ENCODE peak calls at places on chromosome 17, in six cellular contexts. J is Right ventricle myocardium inferior; A is activated CD8-positive, alpha-beta memory T cell treated with anti-CD3 and anti-CD28 coated beads for 48 hours; V is AG09319; H is C1 segment of cervical spinal cord; C is effector memory CD4-positive, alpha-beta T cell. G is an unnamed sample.

GRCh38 chr17:37725601-37726146 is 19.2 kb downstream of the HNF1B start:
- DNase-seq in J (no peak), A (no peak), V (no peak), H (no peak), C (no peak), G (no peak)

GRCh38 chr17:79077587-79077986 is 3.0 kb downstream of the ENGASE start:
- DNase-seq in J (no peak), A (no peak), V (no peak), H (no peak), C (no peak), G (no peak)

GRCh38 chr17:60645918-60646523 is 31.6 kb upstream of the BCAS3 start:
- DNase-seq in J (no peak), A (no peak), V (no peak), H (no peak), C (no peak), G (no peak)

GRCh38 chr17:81865733-81866439 is 5.3 kb downstream of the ARHGDIA start:
- DNase-seq in J (no peak), A (no peak), V (no peak), H (no peak), C (no peak), G (no peak)

GRCh38 chr17:75504347-75505151 is 10.8 kb downstream of the CASKIN2 start:
- DNase-seq in J (peak), A (no peak), V (no peak), H (peak), C (no peak), G (peak)

GRCh38 chr17:80125656-80126448 is 21.1 kb downstream of the EIF4A3 start:
- DNase-seq in J (peak), A (no peak), V (peak), H (no peak), C (no peak), G (peak)

GRCh38 chr17:55157165-55157564 is 107.6 kb upstream of the HLF start:
- DNase-seq in J (no peak), A (no peak), V (no peak), H (no peak), C (no peak), G (no peak)

GRCh38 chr17:44211281-44212265 is 7.9 kb downstream of the UBTF start:
- DNase-seq in J (no peak), A (no peak), V (no peak), H (no peak), C (no peak), G (no peak)

GRCh38 chr17:13518271-13519000 is 83.3 kb downstream of the HS3ST3A1 start:
- DNase-seq in J (no peak), A (no peak), V (no peak), H (no peak), C (no peak), G (peak)

GRCh38 chr17:78529251-78529650 is 47.9 kb downstream of the DNAH17 start:
- DNase-seq in J (no peak), A (no peak), V (no peak), H (no peak), C (no peak), G (no peak)

GRCh38 chr17:47697948-47698711 is 4.2 kb downstream of the TBKBP1 start:
- DNase-seq in J (no peak), A (no peak), V (no peak), H (no peak), C (no peak), G (no peak)

GRCh38 chr17:59641799-59642484 is 22.2 kb downstream of the CLTC start:
- DNase-seq in J (no peak), A (no peak), V (no peak), H (no peak), C (no peak), G (no peak)

GRCh38 chr17:41416478-41416877 is 7.9 kb downstream of the KRT37 start:
- DNase-seq in J (no peak), A (no peak), V (no peak), H (no peak), C (no peak), G (no peak)

GRCh38 chr17:61403846-61404701 is 4.4 kb downstream of the TBX2 start:
- DNase-seq in J (no peak), A (no peak), V (no peak), H (no peak), C (no peak), G (no peak)

GRCh38 chr17:1783271-1783670 is 21.4 kb downstream of the SERPINF1 start:
- DNase-seq in J (no peak), A (no peak), V (no peak), H (no peak), C (no peak), G (no peak)

GRCh38 chr17:5033352-5034015 is 1.7 kb downstream of the SLC52A1 start:
- DNase-seq in J (no peak), A (no peak), V (no peak), H (no peak), C (no peak), G (no peak)

GRCh38 chr17:75130632-75131277 is 787 bp downstream of the NT5C start:
- DNase-seq in J (no peak), A (peak), V (no peak), H (no peak), C (no peak), G (peak)

GRCh38 chr17:35774499-35774898 is 13.8 kb downstream of the C17orf50 start:
- DNase-seq in J (no peak), A (no peak), V (no peak), H (peak), C (no peak), G (no peak)

GRCh38 chr17:230371-230770 is 48.9 kb upstream of the DOC2B start:
- DNase-seq in J (peak), A (no peak), V (no peak), H (no peak), C (no peak), G (no peak)

GRCh38 chr17:74027539-74027938 is 175.9 kb upstream of the RPL38 start:
- DNase-seq in J (no peak), A (no peak), V (no peak), H (no peak), C (no peak), G (no peak)

GRCh38 chr17:79362086-79362995 is 248.5 kb downstream of the RBFOX3 start:
- DNase-seq in J (no peak), A (no peak), V (no peak), H (no peak), C (no peak), G (no peak)

GRCh38 chr17:66523378-66524174 is 221.2 kb downstream of the PRKCA start:
- DNase-seq in J (no peak), A (no peak), V (no peak), H (peak), C (no peak), G (peak)

GRCh38 chr17:61584866-61585265 is 6.2 kb downstream of the NACA2 start:
- DNase-seq in J (no peak), A (no peak), V (no peak), H (no peak), C (no peak), G (no peak)

GRCh38 chr17:57939797-57940196 is 15.4 kb downstream of the CUEDC1 start:
- DNase-seq in J (peak), A (no peak), V (no peak), H (peak), C (no peak), G (no peak)